ENCODE peak calls at places on chromosomes 12 and 14, in four cellular contexts. I is fibroblast of lung, Q is PC-3, S is neural progenitor cell. O is an unnamed sample.
A peak's percentile ranks its signal among the peaks of the same experiment; 100 is the strongest.

GRCh38 chr14:90819734-90820393 is 3.6 kb upstream of the TTC7B start:
- DNase-seq in Q (peak; percentile 23), S (no peak), I (no peak), O (no peak)

GRCh38 chr12:46771268-46771837 is 54.4 kb downstream of the SLC38A4 start:
- DNase-seq in Q (no peak), S (no peak), I (no peak), O (no peak)

GRCh38 chr12:123085730-123086487 is 65.0 kb downstream of the PITPNM2 start:
- DNase-seq in Q (peak; percentile 96), S (no peak), I (no peak), O (no peak)

GRCh38 chr14:51448831-51449665 is 202.7 kb upstream of the FRMD6 start:
- DNase-seq in S (no peak), Q (no peak), I (peak; percentile 76), O (no peak)

GRCh38 chr12:118055144-118055557 is 5.8 kb downstream of the WSB2 start:
- DNase-seq in S (peak; percentile 61), I (no peak), Q (peak; percentile 78), O (peak; percentile 52)

GRCh38 chr14:53295985-53296582 is 143.0 kb upstream of the DDHD1 start:
- DNase-seq in S (peak; percentile 57), Q (peak; percentile 67), I (peak; percentile 69), O (peak; percentile 65)

GRCh38 chr14:59419383-59419782 is 45.8 kb downstream of the GPR135 start:
- DNase-seq in Q (no peak), S (no peak), I (no peak), O (no peak)

GRCh38 chr12:69988601-69989194 is 163.7 kb downstream of the MYRFL start:
- DNase-seq in S (no peak), Q (peak; percentile 19), I (peak; percentile 25), O (peak; percentile 34)

GRCh38 chr12:39103552-39104165 is 198.3 kb upstream of the CPNE8 start:
- DNase-seq in I (peak; percentile 11), S (peak; percentile 85), Q (peak; percentile 90), O (peak; percentile 86)

GRCh38 chr14:31377433-31377832 is 42.9 kb downstream of the HEATR5A start:
- DNase-seq in S (no peak), I (no peak), Q (no peak), O (no peak)

GRCh38 chr12:78684419-78684818 is 180.2 kb upstream of the SYT1 start:
- DNase-seq in I (no peak), Q (no peak), S (no peak), O (no peak)

GRCh38 chr12:74449872-74450271 is 87.8 kb upstream of the ATXN7L3B start:
- DNase-seq in S (no peak), I (no peak), Q (peak; percentile 60), O (no peak)

GRCh38 chr14:85159726-85160125 is 370.2 kb upstream of the FLRT2 start:
- DNase-seq in Q (no peak), S (no peak), I (peak; percentile 18), O (no peak)

GRCh38 chr12:42504049-42504448 is 85.5 kb downstream of the PRICKLE1 start:
- DNase-seq in S (no peak), Q (no peak), I (peak; percentile 31), O (peak; percentile 65)

GRCh38 chr12:77686760-77687159 is 143.9 kb upstream of the NAV3 start:
- DNase-seq in I (peak; percentile 63), Q (no peak), S (no peak), O (no peak)

DNA sequence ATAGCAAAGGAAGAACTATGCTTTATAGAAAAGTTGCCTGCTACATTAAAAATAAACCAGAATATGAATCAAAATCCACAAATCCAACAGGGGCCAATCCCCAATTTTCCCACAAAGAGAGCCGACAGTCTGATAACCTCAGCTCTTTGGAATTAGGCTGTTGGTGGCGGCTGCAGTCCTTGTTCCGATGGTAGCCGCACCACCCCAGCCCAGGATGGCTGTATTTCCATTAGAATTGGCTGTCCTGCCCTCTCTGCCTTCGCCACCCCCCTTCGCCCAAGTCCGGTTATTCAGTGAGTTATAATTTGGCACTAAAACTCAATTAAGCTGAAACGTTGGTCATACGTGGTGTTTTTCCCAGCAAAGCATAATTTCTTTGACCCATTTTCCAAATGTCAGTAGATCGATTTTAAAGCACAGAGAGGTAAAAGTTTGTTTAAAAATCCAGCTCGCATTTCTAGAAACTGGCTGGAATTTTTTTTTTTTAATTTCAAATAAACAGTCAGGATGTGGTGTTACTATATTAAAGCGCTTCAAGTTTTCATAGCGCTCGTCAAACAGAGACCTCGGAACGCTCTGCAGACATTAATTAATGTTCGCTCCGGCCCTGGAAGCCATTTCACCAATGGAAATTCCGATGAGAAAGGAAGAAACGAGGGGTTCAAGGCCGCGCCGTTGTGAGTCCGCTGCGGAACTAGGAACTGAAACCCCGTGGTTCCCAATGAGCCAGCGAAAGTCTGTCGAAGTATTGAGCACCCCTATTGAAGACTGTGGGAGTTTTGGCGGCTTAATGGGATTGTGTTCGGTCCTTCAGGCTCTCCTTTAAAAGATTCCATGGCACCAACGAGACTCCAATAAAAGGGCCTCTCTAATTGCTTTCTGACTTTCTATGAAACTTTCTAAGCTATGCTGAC is 104.8 kb upstream of the DIO3 start:
- DNase-seq in I (no peak), Q (no peak), S (peak; percentile 80), O (no peak)
- TF ChIP-seq EZH2 in I (no peak), Q (no peak), S (peak; percentile 70), O (peak; percentile 80)

GRCh38 chr12:121189061-121189886 is 20.7 kb upstream of the P2RX4 start:
- DNase-seq in Q (no peak), I (no peak), S (no peak), O (no peak)
- H2AFZ ChIP-seq in Q (no peak overlapping the region), I (peak overlapping the region; percentile 37), S (no peak overlapping the region), O (no peak overlapping the region)

GRCh38 chr12:124295431-124296058 is 652 bp downstream of the RFLNA start:
- DNase-seq in Q (no peak), S (peak; percentile 44), I (no peak), O (no peak)
- TF ChIP-seq EZH2 in Q (no peak), S (peak; percentile 37), I (peak; percentile 72), O (no peak)

DNA sequence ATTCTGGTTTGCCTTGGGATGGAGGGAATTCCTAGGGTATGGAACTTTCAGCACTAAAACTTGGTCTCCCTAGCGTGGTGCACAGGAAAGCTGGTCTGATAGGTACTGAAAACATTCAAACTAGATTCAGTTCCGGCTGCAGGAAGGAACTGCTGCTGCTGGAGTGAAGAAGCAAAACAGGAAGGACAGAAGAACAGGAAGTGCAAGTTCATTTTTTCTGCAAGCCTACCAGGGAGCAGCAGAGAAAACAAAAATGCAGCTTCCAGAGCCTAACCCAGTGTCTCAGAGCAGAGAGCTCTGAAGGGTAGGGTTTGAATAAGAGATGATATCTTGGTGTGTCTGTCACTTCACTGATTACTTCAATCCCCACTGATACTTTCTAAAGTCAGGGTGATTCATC is 165.2 kb downstream of the VRK1 start:
- DNase-seq in I (no peak), S (no peak), Q (no peak), O (no peak)
- H2AFZ ChIP-seq in I (no peak overlapping the region), S (no peak overlapping the region), Q (no peak overlapping the region), O (no peak overlapping the region)

DNA sequence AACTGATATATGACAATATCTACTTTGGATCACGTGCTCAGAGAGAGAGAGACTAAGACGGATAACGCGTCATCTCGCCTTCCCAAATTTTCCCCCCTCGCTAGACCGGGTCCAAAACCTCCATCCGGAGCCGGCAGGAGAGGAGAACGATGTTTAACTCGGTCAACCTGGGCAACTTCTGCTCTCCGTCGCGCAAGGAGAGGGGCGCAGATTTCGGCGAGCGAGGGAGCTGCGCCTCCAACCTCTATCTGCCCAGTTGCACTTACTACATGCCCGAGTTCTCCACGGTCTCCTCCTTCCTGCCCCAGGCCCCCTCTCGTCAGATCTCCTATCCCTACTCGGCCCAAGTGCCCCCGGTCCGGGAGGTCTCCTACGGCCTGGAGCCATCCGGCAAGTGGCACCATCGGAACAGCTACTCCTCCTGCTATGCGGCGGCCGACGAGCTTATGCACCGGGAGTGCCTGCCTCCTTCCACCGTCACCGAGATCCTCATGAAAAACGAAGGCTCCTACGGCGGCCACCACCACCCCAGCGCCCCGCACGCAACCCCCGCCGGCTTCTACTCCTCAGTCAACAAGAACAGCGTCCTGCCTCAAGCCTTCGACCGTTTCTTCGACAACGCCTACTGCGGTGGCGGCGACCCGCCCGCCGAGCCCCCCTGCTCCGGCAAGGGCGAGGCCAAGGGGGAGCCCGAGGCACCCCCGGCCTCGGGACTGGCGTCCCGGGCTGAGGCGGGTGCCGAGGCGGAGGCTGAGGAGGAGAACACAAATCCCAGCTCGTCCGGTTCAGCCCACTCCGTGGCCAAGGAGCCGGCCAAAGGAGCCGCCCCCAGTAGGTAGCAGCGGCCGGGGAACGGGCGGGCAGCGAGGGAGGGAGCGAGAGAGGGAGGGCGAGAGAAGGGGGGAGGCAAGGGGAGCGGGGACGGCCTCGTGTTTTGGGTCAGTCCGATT is at the start of gene HOXC11:
- DNase-seq in Q (peak; percentile 12), S (no peak), I (no peak), O (peak; percentile 46)
- TF ChIP-seq EZH2 in Q (no peak), S (peak; percentile 100), I (peak; percentile 98), O (peak; percentile 97)

GRCh38 chr14:103130017-103130764 is 6.9 kb downstream of the TNFAIP2 start:
- DNase-seq in S (no peak), I (no peak), Q (no peak), O (no peak)
- H2AFZ ChIP-seq in S (no peak overlapping the region), I (no peak overlapping the region), Q (no peak overlapping the region), O (no peak overlapping the region)

DNA sequence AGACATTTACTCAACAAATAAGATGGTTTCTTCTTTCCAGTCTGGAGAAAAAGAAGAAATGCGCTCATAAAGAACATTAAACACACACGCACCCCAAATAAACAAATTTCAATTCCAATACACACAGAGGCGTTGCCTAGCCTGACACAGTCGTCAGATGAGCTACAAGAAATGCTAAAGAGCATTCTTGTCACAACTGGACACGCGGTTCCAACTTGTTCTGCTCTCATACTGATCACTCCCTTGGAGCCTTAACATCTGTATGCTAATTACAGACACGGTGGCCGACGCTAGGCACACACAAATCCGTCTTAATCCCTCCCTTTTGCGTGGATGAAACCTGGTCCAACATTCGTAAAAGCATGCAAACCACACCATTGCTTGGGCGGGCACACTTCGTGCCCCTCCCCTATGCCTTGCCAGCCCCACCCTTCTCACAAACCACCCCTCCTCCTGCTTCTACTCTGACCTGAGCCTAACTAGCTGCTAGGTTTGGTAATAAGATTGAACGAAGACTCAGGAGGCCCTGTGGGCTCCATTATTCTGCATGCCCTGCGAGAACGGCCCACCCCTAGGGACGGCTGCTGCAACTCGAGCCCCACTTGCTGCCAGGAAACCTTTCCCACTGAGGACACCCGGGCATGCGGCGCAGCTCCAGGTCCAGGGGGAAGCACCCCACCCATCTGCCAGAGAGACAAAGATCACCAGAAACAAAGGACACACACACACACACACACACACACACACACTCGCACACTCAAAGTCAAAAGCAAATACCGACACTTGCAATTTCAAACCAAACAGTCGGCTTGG is 1.2 kb downstream of the KCNK10 start:
- DNase-seq in S (peak; percentile 59), I (no peak), Q (no peak), O (no peak)
- TF ChIP-seq EZH2 in S (no peak), I (no peak), Q (no peak), O (no peak)

O was measured in hepatocyte.